ENCODE peak calls at places on chromosome 11, in four cellular contexts. H, Q, M and B are unnamed samples.

GRCh38 chr11:3614742-3615171 is 27.0 kb downstream of the ART5 start:
- DNase-seq in Q (no peak), H (no peak), M (peak), B (no peak)

GRCh38 chr11:124194696-124195418 is 11.7 kb downstream of the OR10D3 start:
- DNase-seq in H (peak), Q (peak), M (peak), B (peak)

GRCh38 chr11:12762696-12763324 is 88.6 kb downstream of the TEAD1 start:
- DNase-seq in M (no peak), H (no peak), Q (no peak), B (no peak)

GRCh38 chr11:124586247-124586860 is 16.6 kb downstream of the OR8A1 start:
- DNase-seq in Q (peak), H (peak), M (peak), B (peak)

GRCh38 chr11:83070878-83071640 is 638 bp downstream of the RAB30 start:
- DNase-seq in M (no peak), Q (peak), H (no peak), B (peak)

GRCh38 chr11:6505577-6506240 is 8.6 kb downstream of the DNHD1 start:
- DNase-seq in Q (peak), M (peak), H (peak), B (no peak)

GRCh38 chr11:3669128-3669527 is 2.1 kb downstream of the CHRNA10 start:
- DNase-seq in Q (no peak), H (no peak), M (no peak), B (no peak)

GRCh38 chr11:6604081-6604626 is 580 bp downstream of the ILK start:
- DNase-seq in Q (peak), M (peak), H (peak), B (peak)

GRCh38 chr11:118625036-118625690 is 17.7 kb downstream of the PHLDB1 start:
- DNase-seq in M (no peak), Q (no peak), H (no peak), B (no peak)

GRCh38 chr11:44191322-44192014 is 96.0 kb downstream of the EXT2 start:
- DNase-seq in H (no peak), M (no peak), Q (no peak), B (no peak)

GRCh38 chr11:69593851-69594250 is 47.1 kb upstream of the CCND1 start:
- DNase-seq in M (peak), Q (peak), H (no peak), B (no peak)

GRCh38 chr11:15923169-15923568 is 433.2 kb downstream of the SOX6 start:
- DNase-seq in Q (no peak), H (no peak), M (peak), B (no peak)

GRCh38 chr11:130145328-130145812 is 14.2 kb upstream of the ST14 start:
- DNase-seq in M (no peak), Q (no peak), H (peak), B (no peak)

GRCh38 chr11:59173964-59174663 is 2.2 kb downstream of the DTX4 start:
- DNase-seq in Q (no peak), H (peak), M (no peak), B (peak)

GRCh38 chr11:31788066-31788465 is 23.1 kb downstream of the PAX6 start:
- DNase-seq in Q (no peak), H (no peak), M (no peak), B (no peak)

GRCh38 chr11:61587541-61587941 is 6.7 kb upstream of the SYT7 start:
- DNase-seq in H (no peak), M (peak), Q (peak), B (peak)

GRCh38 chr11:45576461-45577215 is 88.8 kb downstream of the CHST1 start:
- DNase-seq in Q (no peak), M (no peak), H (no peak), B (no peak)

GRCh38 chr11:15660496-15660895 is 545.8 kb downstream of the INSC start:
- DNase-seq in Q (no peak), M (no peak), H (no peak), B (no peak)

GRCh38 chr11:61340985-61341384 is 8.0 kb downstream of the TKFC start:
- DNase-seq in Q (no peak), H (no peak), M (no peak), B (no peak)

GRCh38 chr11:120184946-120185677 is 25.7 kb upstream of the OAF start:
- DNase-seq in M (no peak), H (peak), Q (no peak), B (no peak)

GRCh38 chr11:83438438-83438837 is 152.3 kb upstream of the CCDC90B start:
- DNase-seq in Q (no peak), M (no peak), H (no peak), B (no peak)

GRCh38 chr11:96875772-96876171 is 486.0 kb downstream of the JRKL start:
- DNase-seq in H (no peak), M (no peak), Q (no peak), B (no peak)

GRCh38 chr11:12973529-12974181 is 35.5 kb upstream of the RASSF10 start:
- DNase-seq in M (no peak), Q (no peak), H (no peak), B (no peak)

GRCh38 chr11:33187851-33188722 is 26.8 kb upstream of the CSTF3 start:
- DNase-seq in Q (no peak), H (no peak), M (no peak), B (no peak)

GRCh38 chr11:28289444-28289843 is 181.3 kb downstream of the METTL15 start:
- DNase-seq in H (no peak), M (no peak), Q (no peak), B (no peak)

GRCh38 chr11:69131644-69132300 is 24.0 kb upstream of the SMIM38 start:
- DNase-seq in M (peak), H (peak), Q (peak), B (peak)

GRCh38 chr11:64299847-64300648 is at the start of gene CATSPERZ:
- DNase-seq in M (no peak), Q (no peak), H (no peak), B (peak)

GRCh38 chr11:125414121-125414520 is 81.9 kb downstream of the FEZ1 start:
- DNase-seq in Q (no peak), M (no peak), H (no peak), B (no peak)

GRCh38 chr11:76239483-76240142 is 33.3 kb upstream of the WNT11 start:
- DNase-seq in Q (no peak), H (peak), M (no peak), B (no peak)

GRCh38 chr11:113923572-113923971 is 19.0 kb downstream of the HTR3B start:
- DNase-seq in Q (no peak), H (no peak), M (no peak), B (no peak)

GRCh38 chr11:135069043-135069442 is 657.0 kb upstream of the B3GAT1 start:
- DNase-seq in M (no peak), Q (no peak), H (no peak), B (no peak)

GRCh38 chr11:98545544-98546175 is 475.1 kb upstream of the CNTN5 start:
- DNase-seq in M (no peak), H (no peak), Q (no peak), B (no peak)

GRCh38 chr11:96869207-96869606 is 479.4 kb downstream of the JRKL start:
- DNase-seq in H (no peak), M (no peak), Q (no peak), B (no peak)

GRCh38 chr11:15707194-15707593 is 592.5 kb downstream of the INSC start:
- DNase-seq in M (no peak), Q (no peak), H (no peak), B (no peak)

GRCh38 chr11:15113381-15113780 is 1.3 kb upstream of the INSC start:
- DNase-seq in H (no peak), M (no peak), Q (no peak), B (no peak)

GRCh38 chr11:58030653-58031052 is at the start of gene OR6Q1:
- DNase-seq in Q (no peak), M (no peak), H (no peak), B (no peak)

GRCh38 chr11:108672113-108672512 is 7.2 kb downstream of the DDX10 start:
- DNase-seq in H (no peak), M (peak), Q (no peak), B (no peak)

GRCh38 chr11:116707250-116707649 is 65.5 kb downstream of the BUD13 start:
- DNase-seq in H (no peak), Q (no peak), M (no peak), B (no peak)

DNA sequence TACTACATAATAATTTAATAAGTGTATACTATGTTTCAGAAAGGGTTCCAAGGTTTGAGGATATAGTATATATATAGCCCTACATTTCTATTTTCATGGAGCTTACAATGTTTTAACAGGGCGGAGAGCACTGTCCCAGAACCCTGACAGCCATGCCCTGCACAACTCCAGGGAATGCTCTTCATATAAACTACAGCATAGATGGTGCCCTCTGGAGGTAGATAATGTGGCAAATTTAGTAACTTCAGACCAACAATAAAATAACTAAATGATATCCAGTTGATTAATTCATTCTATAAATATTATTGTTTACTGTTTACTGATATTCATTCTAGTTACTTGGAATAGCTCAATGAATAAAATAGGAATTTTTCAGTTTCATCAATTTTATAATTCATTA is 693.7 kb upstream of the CCDC179 start:
- DNase-seq in M (no peak), H (peak), Q (no peak), B (no peak)
- TF ChIP-seq HMGXB4 in M (no peak), H (no peak), Q (no peak), B (no peak)

GRCh38 chr11:65744699-65745042 is 24.1 kb upstream of the RNASEH2C start:
- DNase-seq in Q (no peak), M (no peak), H (no peak), B (no peak)
- TF ChIP-seq CTCF in Q (no peak), M (no peak), H (no peak), B (no peak)

GRCh38 chr11:1084561-1085439 is 10.1 kb downstream of the MUC2 start:
- DNase-seq in H (no peak), Q (no peak), M (peak), B (peak)

GRCh38 chr11:1083621-1084551 is 9.2 kb downstream of the MUC2 start:
- DNase-seq in Q (no peak), M (no peak), H (no peak), B (peak)

GRCh38 chr11:1082728-1083620 is 8.3 kb downstream of the MUC2 start:
- DNase-seq in M (no peak), H (no peak), Q (no peak), B (peak)

GRCh38 chr11:1082346-1082727 is 7.7 kb downstream of the MUC2 start:
- DNase-seq in H (no peak), M (no peak), Q (no peak), B (no peak)

DNA sequence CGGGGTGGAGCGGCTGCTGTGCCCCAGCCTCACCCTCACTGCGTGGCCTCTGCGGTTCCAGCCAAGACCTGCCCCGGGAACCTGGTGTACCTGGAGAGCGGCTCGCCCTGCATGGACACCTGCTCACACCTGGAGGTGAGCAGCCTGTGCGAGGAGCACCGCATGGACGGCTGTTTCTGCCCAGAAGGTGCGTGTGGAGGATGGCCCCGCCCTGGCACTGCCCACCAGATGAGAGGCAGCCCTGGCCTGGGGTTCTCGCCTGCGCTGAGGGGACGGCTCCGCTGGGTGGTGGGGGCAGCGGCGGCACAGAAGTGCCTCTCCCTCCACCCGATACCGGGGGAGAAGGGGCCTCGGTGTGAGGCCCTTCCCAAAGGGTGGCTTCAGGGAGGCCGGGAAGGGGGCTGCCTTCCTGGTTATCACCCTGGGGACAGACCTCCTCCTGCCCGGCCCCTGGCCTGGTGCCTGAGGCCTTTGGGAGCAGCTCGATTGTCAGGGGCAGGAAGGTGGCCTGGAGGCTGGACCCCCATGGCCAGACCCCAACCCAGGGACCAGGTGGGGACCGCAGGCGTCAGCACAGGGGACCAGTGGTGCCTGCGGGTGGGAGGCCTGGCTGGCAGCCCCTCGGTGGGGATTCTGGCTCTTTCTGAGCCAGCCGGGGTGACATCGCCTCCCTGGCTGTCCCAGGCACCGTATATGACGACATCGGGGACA is 7.1 kb downstream of the MUC2 start:
- DNase-seq in H (no peak), M (no peak), Q (no peak), B (peak)
- TF ChIP-seq HMGXB4 in H (no peak), M (no peak), Q (no peak), B (no peak)

DNA sequence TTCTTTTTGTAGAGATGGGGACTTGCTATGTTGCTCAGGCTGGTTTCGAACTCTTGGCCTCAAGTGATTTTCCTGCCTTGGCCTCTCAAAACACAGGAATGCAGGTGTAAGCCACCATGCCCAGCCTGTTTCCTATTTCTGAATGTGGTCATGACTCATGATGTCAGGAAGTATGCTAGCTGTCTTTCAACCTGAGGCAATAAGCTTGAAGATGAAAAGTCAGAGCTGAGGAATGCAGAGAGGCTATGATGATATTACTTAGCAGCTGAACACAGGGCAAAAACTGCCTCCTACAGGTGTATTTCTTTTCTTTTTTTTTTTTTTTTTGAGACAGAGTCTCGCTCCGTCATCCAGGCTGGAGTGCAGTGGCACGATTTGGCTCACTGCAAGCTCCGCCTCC is 9.0 kb upstream of the NUCB2 start:
- DNase-seq in H (no peak), Q (peak), M (no peak), B (no peak)
- TF ChIP-seq CTCF in H (no peak), Q (peak), M (no peak), B (no peak)

GRCh38 chr11:34234086-34234740 is 123.6 kb downstream of the ABTB2 start:
- DNase-seq in M (peak), H (no peak), Q (no peak), B (peak)
- TF ChIP-seq HMGXB4 in M (no peak), H (no peak), Q (no peak), B (no peak)

DNA sequence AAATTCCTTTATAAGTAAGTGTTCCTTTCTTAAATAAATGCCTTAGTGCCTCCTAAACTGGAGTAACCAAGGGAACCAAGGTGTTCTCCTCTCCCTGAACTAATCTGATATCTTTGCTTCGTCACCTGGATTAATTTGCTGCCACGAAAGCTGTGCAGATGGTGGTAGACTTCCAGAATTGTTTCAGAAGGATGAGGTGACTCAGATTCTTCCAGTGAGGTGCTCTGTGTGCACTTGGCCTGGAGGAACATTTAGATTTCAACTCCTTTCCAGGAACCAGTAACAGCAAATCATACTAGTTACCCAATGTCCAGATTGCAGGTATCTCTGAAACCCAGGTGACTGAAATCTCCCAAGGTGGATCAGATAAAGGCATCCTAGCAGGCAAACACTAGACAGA is 181.9 kb downstream of the FAT3 start:
- DNase-seq in M (no peak), H (no peak), Q (no peak), B (no peak)
- TF ChIP-seq CTCF in M (no peak), H (no peak), Q (no peak), B (no peak)

GRCh38 chr11:115334932-115335788 is 169.1 kb downstream of the CADM1 start:
- DNase-seq in Q (peak), H (peak), M (peak), B (no peak)
- TF ChIP-seq HMGXB4 in Q (no peak), H (no peak), M (no peak), B (no peak)

GRCh38 chr11:78295347-78295746 is 106.6 kb downstream of the USP35 start:
- DNase-seq in H (no peak), M (no peak), Q (no peak), B (no peak)
- TF ChIP-seq CTCF in H (no peak), M (no peak), Q (no peak), B (no peak)

GRCh38 chr11:19378814-19379213 is 138.1 kb upstream of the E2F8 start:
- DNase-seq in H (no peak), Q (no peak), M (no peak), B (no peak)

GRCh38 chr11:19377855-19378254 is 137.1 kb upstream of the E2F8 start:
- DNase-seq in M (no peak), H (no peak), Q (no peak), B (no peak)

GRCh38 chr11:19379465-19379864 is 138.7 kb upstream of the E2F8 start:
- DNase-seq in Q (no peak), H (no peak), M (no peak), B (no peak)

GRCh38 chr11:19382131-19382611 is 141.4 kb upstream of the E2F8 start:
- DNase-seq in M (no peak), Q (no peak), H (no peak), B (no peak)

GRCh38 chr11:19380375-19380774 is 139.6 kb upstream of the E2F8 start:
- DNase-seq in Q (peak), H (no peak), M (no peak), B (no peak)
- TF ChIP-seq HMGXB4 in Q (no peak), H (no peak), M (no peak), B (no peak)